ENCODE peak calls at places on chromosomes 11 and 22, in five cellular contexts. One of them, this sample, is unnamed.

GRCh38 chr11:14361951-14362350 is 3.0 kb upstream of the RRAS2 start:
- DNase-seq in endothelial cell of umbilical vein: no peak
- DNase-seq in HepG2: no peak
- DNase-seq in A549: no peak
- DNase-seq in K562: no peak
- DNase-seq in this sample: no peak

GRCh38 chr22:30206964-30207363 is 39.6 kb downstream of the LIF start:
- DNase-seq in A549: peak; percentile 80
- DNase-seq in K562: no peak
- DNase-seq in HepG2: peak; percentile 85
- DNase-seq in endothelial cell of umbilical vein: peak; percentile 21
- DNase-seq in this sample: no peak

GRCh38 chr11:6771926-6772898 is at the start of gene OR2AG2:
- DNase-seq in K562: no peak
- DNase-seq in A549: no peak
- DNase-seq in endothelial cell of umbilical vein: no peak
- DNase-seq in HepG2: no peak
- DNase-seq in this sample: peak; percentile 59

GRCh38 chr11:19558189-19558986 is 154.2 kb upstream of the NAV2 start:
- DNase-seq in A549: no peak
- DNase-seq in HepG2: no peak
- DNase-seq in endothelial cell of umbilical vein: no peak
- DNase-seq in K562: no peak
- DNase-seq in this sample: no peak

GRCh38 chr11:10450451-10451398 is 4.3 kb upstream of the AMPD3 start:
- DNase-seq in A549: peak; percentile 45
- DNase-seq in HepG2: peak; percentile 32
- DNase-seq in K562: no peak
- DNase-seq in endothelial cell of umbilical vein: no peak
- DNase-seq in this sample: peak; percentile 71

GRCh38 chr22:42500164-42500835 is 19.3 kb downstream of the RRP7A start:
- DNase-seq in endothelial cell of umbilical vein: peak; percentile 55
- DNase-seq in HepG2: no peak
- DNase-seq in A549: peak; percentile 85
- DNase-seq in K562: peak; percentile 95
- DNase-seq in this sample: no peak

GRCh38 chr22:36432592-36433317 is 45.0 kb upstream of the MYH9 start:
- DNase-seq in K562: no peak
- DNase-seq in HepG2: peak; percentile 23
- DNase-seq in endothelial cell of umbilical vein: no peak
- DNase-seq in A549: no peak
- DNase-seq in this sample: no peak

GRCh38 chr11:120811731-120812130 is 212.2 kb upstream of the TBCEL start:
- DNase-seq in endothelial cell of umbilical vein: no peak
- DNase-seq in HepG2: no peak
- DNase-seq in K562: no peak
- DNase-seq in A549: no peak
- DNase-seq in this sample: no peak

GRCh38 chr11:662689-663274 is 25.7 kb downstream of the DRD4 start:
- DNase-seq in K562: peak; percentile 63
- DNase-seq in A549: peak; percentile 96
- DNase-seq in HepG2: peak; percentile 39
- DNase-seq in endothelial cell of umbilical vein: peak; percentile 54
- DNase-seq in this sample: peak; percentile 53

GRCh38 chr11:24496728-24497396 is at the start of gene LUZP2:
- DNase-seq in endothelial cell of umbilical vein: peak; percentile 42
- DNase-seq in K562: no peak
- DNase-seq in HepG2: no peak
- DNase-seq in A549: no peak
- DNase-seq in this sample: no peak

GRCh38 chr11:8484251-8484650 is 109.8 kb downstream of the STK33 start:
- DNase-seq in HepG2: no peak
- DNase-seq in A549: no peak
- DNase-seq in endothelial cell of umbilical vein: no peak
- DNase-seq in K562: no peak
- DNase-seq in this sample: no peak

GRCh38 chr22:42343551-42344081 is 73.2 kb upstream of the TCF20 start:
- DNase-seq in A549: no peak
- DNase-seq in K562: peak; percentile 84
- DNase-seq in HepG2: no peak
- DNase-seq in endothelial cell of umbilical vein: no peak
- DNase-seq in this sample: no peak

GRCh38 chr11:112694813-112695212 is 266.4 kb upstream of the NCAM1 start:
- DNase-seq in A549: no peak
- DNase-seq in K562: no peak
- DNase-seq in HepG2: no peak
- DNase-seq in endothelial cell of umbilical vein: no peak
- DNase-seq in this sample: peak; percentile 5

GRCh38 chr11:87754685-87755084 is 420.6 kb downstream of the RAB38 start:
- DNase-seq in endothelial cell of umbilical vein: no peak
- DNase-seq in HepG2: no peak
- DNase-seq in K562: no peak
- DNase-seq in A549: no peak
- DNase-seq in this sample: no peak

DNA sequence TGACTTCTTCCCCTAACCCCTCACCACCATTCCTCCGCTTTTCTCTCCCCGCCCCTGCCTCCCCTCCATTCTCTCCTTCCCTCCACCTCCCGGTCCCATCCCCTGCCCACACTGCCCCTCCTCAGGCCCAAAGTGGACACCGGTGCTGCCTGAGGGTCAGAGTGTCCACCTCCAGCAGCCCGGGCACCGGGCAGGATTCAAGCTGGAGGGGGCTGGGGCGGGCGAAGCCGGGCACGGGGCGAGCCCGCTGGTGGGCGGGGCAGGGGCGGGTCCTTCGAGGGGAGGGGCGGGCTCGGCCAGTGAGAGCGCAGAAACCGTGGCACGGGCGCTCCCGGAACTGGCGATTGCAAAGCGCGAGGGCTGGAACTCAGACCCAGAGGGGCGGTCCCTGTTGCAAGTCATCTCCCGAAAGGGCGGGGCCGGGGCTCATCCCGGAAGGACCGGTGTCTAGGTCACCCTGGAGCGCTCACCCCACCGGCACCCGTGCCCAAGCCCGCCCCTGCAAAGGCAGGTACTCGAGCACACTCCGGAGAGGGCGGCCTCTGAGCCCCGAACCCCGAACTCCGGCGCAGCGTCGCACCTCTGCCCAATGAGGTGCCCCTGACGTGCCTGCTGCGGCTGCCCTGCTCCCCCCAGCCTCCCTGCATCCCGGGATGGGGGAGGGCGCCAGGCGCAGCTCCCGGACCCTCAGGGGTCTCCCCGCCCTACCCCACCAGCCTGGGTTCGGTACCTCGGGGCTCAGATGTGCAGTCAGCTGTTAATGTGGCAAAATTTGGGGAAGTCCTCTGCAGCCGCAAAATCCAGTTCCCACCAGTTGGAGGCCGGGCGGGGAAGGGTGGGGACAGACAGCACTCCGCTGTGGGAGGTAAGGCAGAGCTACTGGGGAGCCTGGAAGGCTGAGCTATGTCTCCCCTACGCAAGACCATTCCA is 16.5 kb upstream of the CDKN1C start:
- DNase-seq in HepG2: peak; percentile 90
- DNase-seq in A549: peak; percentile 95
- DNase-seq in K562: peak; percentile 97
- DNase-seq in endothelial cell of umbilical vein: peak; percentile 72
- DNase-seq in this sample: peak; percentile 93
- TF ChIP-seq MAX in HepG2: peak; percentile 34
- TF ChIP-seq MAX in A549: peak; percentile 38
- TF ChIP-seq MAX in K562: no peak
- TF ChIP-seq MAX in endothelial cell of umbilical vein: no peak
- TF ChIP-seq MAX in this sample: peak; percentile 37

GRCh38 chr11:28038775-28039174 is 69.2 kb downstream of the KIF18A start:
- DNase-seq in HepG2: no peak
- DNase-seq in A549: no peak
- DNase-seq in K562: no peak
- DNase-seq in endothelial cell of umbilical vein: no peak
- DNase-seq in this sample: no peak
- TF ChIP-seq CTCF in HepG2: no peak
- TF ChIP-seq CTCF in A549: no peak
- TF ChIP-seq CTCF in K562: no peak
- TF ChIP-seq CTCF in endothelial cell of umbilical vein: no peak
- TF ChIP-seq CTCF in this sample: no peak

GRCh38 chr11:69843529-69843921 is 24.3 kb upstream of the FGF3 start:
- DNase-seq in K562: no peak
- DNase-seq in A549: no peak
- DNase-seq in endothelial cell of umbilical vein: no peak
- DNase-seq in HepG2: no peak
- DNase-seq in this sample: no peak

GRCh38 chr11:69842746-69843528 is 23.7 kb upstream of the FGF3 start:
- DNase-seq in K562: no peak
- DNase-seq in A549: no peak
- DNase-seq in endothelial cell of umbilical vein: no peak
- DNase-seq in HepG2: no peak
- DNase-seq in this sample: no peak

GRCh38 chr11:69841170-69841858 is 22.1 kb upstream of the FGF3 start:
- DNase-seq in K562: no peak
- DNase-seq in endothelial cell of umbilical vein: no peak
- DNase-seq in HepG2: no peak
- DNase-seq in A549: no peak
- DNase-seq in this sample: no peak

GRCh38 chr11:69840371-69841169 is 21.4 kb upstream of the FGF3 start:
- DNase-seq in endothelial cell of umbilical vein: no peak
- DNase-seq in K562: no peak
- DNase-seq in HepG2: no peak
- DNase-seq in A549: no peak
- DNase-seq in this sample: no peak

DNA sequence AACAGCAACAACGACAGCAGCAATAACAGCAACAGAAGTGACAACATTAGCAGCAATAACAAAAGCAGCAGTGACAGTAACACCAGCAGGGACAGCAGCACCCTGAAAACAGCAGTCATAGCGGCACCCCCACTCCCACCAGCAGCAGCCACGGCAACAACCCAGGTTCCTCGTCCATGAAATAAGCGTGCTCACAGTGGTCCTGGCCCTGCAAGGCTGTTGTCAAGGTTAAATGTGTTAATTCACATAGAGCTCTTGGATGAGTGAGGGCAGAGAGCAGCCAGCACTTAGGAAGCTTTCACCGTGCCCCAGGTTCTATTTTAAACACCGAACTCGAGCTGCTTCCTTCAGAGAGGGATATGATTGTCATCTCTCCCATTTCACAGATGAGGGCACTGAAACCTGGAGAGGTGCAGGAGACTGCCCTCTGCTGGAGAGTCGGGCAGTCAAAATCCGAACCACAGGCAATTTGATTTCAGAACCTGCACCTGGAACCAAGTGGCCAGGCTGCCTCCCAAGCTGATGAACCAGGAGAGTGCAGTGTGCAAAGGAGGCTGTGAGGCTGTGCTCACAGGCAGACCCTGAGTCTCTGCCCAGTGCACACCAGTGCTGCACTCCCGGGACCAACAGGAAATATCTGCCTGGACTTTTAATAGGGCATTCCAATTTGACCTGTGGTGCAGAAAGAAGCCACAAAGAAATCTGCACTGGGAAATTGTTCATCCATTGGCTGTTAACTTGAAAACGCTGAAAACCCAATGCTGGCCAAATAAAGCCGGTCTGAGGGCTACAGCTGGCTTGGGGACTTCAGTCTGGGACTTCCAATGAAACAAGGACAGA is 22.9 kb upstream of the FGF3 start:
- DNase-seq in K562: peak; percentile 56
- DNase-seq in endothelial cell of umbilical vein: no peak
- DNase-seq in HepG2: no peak
- DNase-seq in A549: no peak
- DNase-seq in this sample: peak; percentile 50
- TF ChIP-seq MYC in K562: no peak
- TF ChIP-seq MYC in endothelial cell of umbilical vein: no peak
- TF ChIP-seq MYC in HepG2: no peak
- TF ChIP-seq MYC in A549: no peak
- TF ChIP-seq MYC in this sample: no peak

GRCh38 chr11:65503923-65504670 is 5.3 kb downstream of the MALAT1 start:
- DNase-seq in endothelial cell of umbilical vein: peak; percentile 50
- DNase-seq in K562: no peak
- DNase-seq in HepG2: no peak
- DNase-seq in A549: no peak
- DNase-seq in this sample: peak; percentile 39

GRCh38 chr11:65504671-65505433 is 6.0 kb downstream of the MALAT1 start:
- DNase-seq in K562: no peak
- DNase-seq in A549: no peak
- DNase-seq in HepG2: no peak
- DNase-seq in endothelial cell of umbilical vein: peak; percentile 35
- DNase-seq in this sample: peak; percentile 28

GRCh38 chr11:65505434-65506315 is 6.8 kb downstream of the MALAT1 start:
- DNase-seq in endothelial cell of umbilical vein: peak; percentile 34
- DNase-seq in A549: no peak
- DNase-seq in K562: no peak
- DNase-seq in HepG2: no peak
- DNase-seq in this sample: peak; percentile 38

GRCh38 chr11:65506316-65506769 is 7.5 kb downstream of the MALAT1 start:
- DNase-seq in endothelial cell of umbilical vein: no peak
- DNase-seq in A549: no peak
- DNase-seq in K562: no peak
- DNase-seq in HepG2: no peak
- DNase-seq in this sample: peak; percentile 75

GRCh38 chr11:65506770-65507485 is 8.1 kb downstream of the MALAT1 start:
- DNase-seq in K562: no peak
- DNase-seq in HepG2: no peak
- DNase-seq in endothelial cell of umbilical vein: peak; percentile 61
- DNase-seq in A549: no peak
- DNase-seq in this sample: no peak
- TF ChIP-seq MAX in K562: peak; percentile 84
- TF ChIP-seq MAX in HepG2: peak; percentile 4
- TF ChIP-seq MAX in endothelial cell of umbilical vein: no peak
- TF ChIP-seq MAX in A549: no peak
- TF ChIP-seq MAX in this sample: no peak

This sample was measured in NB4.